ENCODE peak calls at places on chromosomes 7 and 10, in eight cellular contexts. One of them, this sample, is unnamed.

GRCh38 chr10:24552346-24553016 is 171.2 kb downstream of the ARHGAP21 start:
- DNase-seq in GM13976: peak; percentile 40
- DNase-seq in cardiac fibroblast: no peak
- DNase-seq in OCI-LY7: peak; percentile 61
- DNase-seq in thoracic aorta: no peak
- DNase-seq in H9: peak; percentile 99
- DNase-seq in choroid plexus epithelial cell: peak; percentile 10
- DNase-seq in sigmoid colon: no peak
- DNase-seq in this sample: peak; percentile 87

GRCh38 chr7:75689246-75690099 is 49.3 kb downstream of the HIP1 start:
- DNase-seq in choroid plexus epithelial cell: no peak
- DNase-seq in H9: no peak
- DNase-seq in GM13976: no peak
- DNase-seq in cardiac fibroblast: no peak
- DNase-seq in OCI-LY7: peak; percentile 57
- DNase-seq in thoracic aorta: no peak
- DNase-seq in sigmoid colon: peak; percentile 22
- DNase-seq in this sample: no peak

GRCh38 chr10:124033887-124034218 is 59.5 kb downstream of the CHST15 start:
- DNase-seq in sigmoid colon: peak; percentile 80
- DNase-seq in cardiac fibroblast: peak; percentile 55
- DNase-seq in thoracic aorta: no peak
- DNase-seq in choroid plexus epithelial cell: peak; percentile 10
- DNase-seq in H9: no peak
- DNase-seq in GM13976: no peak
- DNase-seq in OCI-LY7: no peak
- DNase-seq in this sample: no peak

GRCh38 chr7:88312061-88312663 is 5.5 kb upstream of the STEAP4 start:
- DNase-seq in OCI-LY7: no peak
- DNase-seq in GM13976: no peak
- DNase-seq in thoracic aorta: no peak
- DNase-seq in H9: no peak
- DNase-seq in cardiac fibroblast: peak; percentile 78
- DNase-seq in choroid plexus epithelial cell: peak; percentile 66
- DNase-seq in sigmoid colon: peak; percentile 84
- DNase-seq in this sample: peak; percentile 70

GRCh38 chr10:11906714-11907113 is 83.6 kb downstream of the PROSER2 start:
- DNase-seq in cardiac fibroblast: no peak
- DNase-seq in OCI-LY7: no peak
- DNase-seq in choroid plexus epithelial cell: no peak
- DNase-seq in H9: no peak
- DNase-seq in sigmoid colon: no peak
- DNase-seq in thoracic aorta: no peak
- DNase-seq in GM13976: no peak
- DNase-seq in this sample: no peak

GRCh38 chr10:88687853-88688467 is 18.1 kb upstream of the LIPK start:
- DNase-seq in OCI-LY7: peak; percentile 26
- DNase-seq in cardiac fibroblast: peak; percentile 55
- DNase-seq in GM13976: peak; percentile 36
- DNase-seq in choroid plexus epithelial cell: peak; percentile 61
- DNase-seq in thoracic aorta: no peak
- DNase-seq in H9: no peak
- DNase-seq in sigmoid colon: no peak
- DNase-seq in this sample: peak; percentile 40

GRCh38 chr10:71516890-71517289 is 120.2 kb downstream of the CDH23 start:
- DNase-seq in choroid plexus epithelial cell: no peak
- DNase-seq in OCI-LY7: no peak
- DNase-seq in thoracic aorta: no peak
- DNase-seq in H9: no peak
- DNase-seq in sigmoid colon: no peak
- DNase-seq in GM13976: no peak
- DNase-seq in cardiac fibroblast: no peak
- DNase-seq in this sample: no peak

GRCh38 chr7:47490501-47491265 is 91.2 kb downstream of the TNS3 start:
- DNase-seq in thoracic aorta: no peak
- DNase-seq in sigmoid colon: peak; percentile 32
- DNase-seq in choroid plexus epithelial cell: no peak
- DNase-seq in GM13976: no peak
- DNase-seq in OCI-LY7: no peak
- DNase-seq in H9: no peak
- DNase-seq in cardiac fibroblast: no peak
- DNase-seq in this sample: no peak

GRCh38 chr7:21690717-21691116 is 147.9 kb downstream of the DNAH11 start:
- DNase-seq in H9: no peak
- DNase-seq in GM13976: no peak
- DNase-seq in sigmoid colon: no peak
- DNase-seq in choroid plexus epithelial cell: peak; percentile 17
- DNase-seq in OCI-LY7: no peak
- DNase-seq in cardiac fibroblast: no peak
- DNase-seq in thoracic aorta: no peak
- DNase-seq in this sample: no peak
- TF ChIP-seq CTCF in H9: no peak
- TF ChIP-seq CTCF in GM13976: no peak
- TF ChIP-seq CTCF in sigmoid colon: no peak
- TF ChIP-seq CTCF in choroid plexus epithelial cell: peak; percentile 11
- TF ChIP-seq CTCF in OCI-LY7: peak; percentile 25
- TF ChIP-seq CTCF in cardiac fibroblast: no peak
- TF ChIP-seq CTCF in thoracic aorta: no peak
- TF ChIP-seq CTCF in this sample: no peak

DNA sequence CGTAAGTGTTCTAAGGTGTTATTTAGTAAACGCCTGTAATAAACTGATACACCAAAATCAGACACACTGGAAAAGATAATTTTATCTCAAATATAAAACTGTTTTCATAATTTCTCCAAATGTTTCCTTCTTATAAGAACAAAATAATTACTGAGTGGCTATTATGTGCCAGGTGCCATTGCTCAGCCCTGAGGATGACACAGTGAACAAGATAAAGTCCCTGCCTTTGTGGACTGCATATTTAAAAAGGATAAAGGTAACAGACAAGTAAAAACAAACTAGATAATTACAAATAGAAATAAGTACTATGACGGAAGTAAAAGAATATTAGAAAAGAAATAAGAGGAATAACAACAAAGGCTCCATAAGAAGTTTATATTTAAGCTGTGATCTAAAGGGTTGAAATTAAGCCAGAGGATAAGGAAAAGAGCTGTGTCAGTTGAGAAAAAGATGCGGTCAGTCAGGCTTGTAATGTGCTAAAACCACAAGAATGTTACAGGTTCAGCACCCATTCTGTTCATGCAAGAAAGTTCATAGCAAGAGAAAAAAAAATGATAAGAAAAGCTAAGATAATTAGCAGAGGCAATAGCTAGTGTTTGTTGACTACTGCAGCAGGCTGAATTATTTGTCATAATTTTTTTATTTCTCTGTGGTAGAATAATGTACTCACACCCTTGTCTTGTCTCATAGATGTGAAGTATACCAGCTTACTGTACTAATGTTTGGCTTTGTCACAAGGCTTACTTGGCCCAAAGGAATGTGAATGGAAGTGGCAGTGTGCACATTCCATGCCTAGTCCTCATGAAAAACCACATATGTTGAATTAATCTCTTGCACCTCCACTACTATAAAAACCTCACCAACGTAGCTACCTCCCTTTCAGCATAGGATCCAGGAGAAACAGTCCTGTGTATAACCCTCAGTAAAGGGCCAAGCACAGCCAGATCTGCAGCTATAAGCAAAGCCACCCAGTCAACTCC is 75.1 kb downstream of the CRPPA start:
- DNase-seq in thoracic aorta: no peak
- DNase-seq in GM13976: no peak
- DNase-seq in H9: no peak
- DNase-seq in sigmoid colon: no peak
- DNase-seq in cardiac fibroblast: peak; percentile 68
- DNase-seq in choroid plexus epithelial cell: peak; percentile 92
- DNase-seq in OCI-LY7: no peak
- DNase-seq in this sample: peak; percentile 82
- TF ChIP-seq CTCF in thoracic aorta: no peak
- TF ChIP-seq CTCF in GM13976: no peak
- TF ChIP-seq CTCF in H9: no peak
- TF ChIP-seq CTCF in sigmoid colon: no peak
- TF ChIP-seq CTCF in cardiac fibroblast: no peak
- TF ChIP-seq CTCF in choroid plexus epithelial cell: no peak
- TF ChIP-seq CTCF in OCI-LY7: no peak
- TF ChIP-seq CTCF in this sample: no peak

GRCh38 chr10:122162566-122163181 is 108.4 kb upstream of the BTBD16 start:
- DNase-seq in OCI-LY7: no peak
- DNase-seq in H9: no peak
- DNase-seq in GM13976: no peak
- DNase-seq in cardiac fibroblast: no peak
- DNase-seq in thoracic aorta: no peak
- DNase-seq in choroid plexus epithelial cell: no peak
- DNase-seq in sigmoid colon: no peak
- DNase-seq in this sample: no peak
- TF ChIP-seq CTCF in OCI-LY7: no peak
- TF ChIP-seq CTCF in H9: peak; percentile 44
- TF ChIP-seq CTCF in GM13976: no peak
- TF ChIP-seq CTCF in cardiac fibroblast: no peak
- TF ChIP-seq CTCF in thoracic aorta: peak; percentile 10
- TF ChIP-seq CTCF in choroid plexus epithelial cell: peak; percentile 22
- TF ChIP-seq CTCF in sigmoid colon: no peak
- TF ChIP-seq CTCF in this sample: peak; percentile 24

DNA sequence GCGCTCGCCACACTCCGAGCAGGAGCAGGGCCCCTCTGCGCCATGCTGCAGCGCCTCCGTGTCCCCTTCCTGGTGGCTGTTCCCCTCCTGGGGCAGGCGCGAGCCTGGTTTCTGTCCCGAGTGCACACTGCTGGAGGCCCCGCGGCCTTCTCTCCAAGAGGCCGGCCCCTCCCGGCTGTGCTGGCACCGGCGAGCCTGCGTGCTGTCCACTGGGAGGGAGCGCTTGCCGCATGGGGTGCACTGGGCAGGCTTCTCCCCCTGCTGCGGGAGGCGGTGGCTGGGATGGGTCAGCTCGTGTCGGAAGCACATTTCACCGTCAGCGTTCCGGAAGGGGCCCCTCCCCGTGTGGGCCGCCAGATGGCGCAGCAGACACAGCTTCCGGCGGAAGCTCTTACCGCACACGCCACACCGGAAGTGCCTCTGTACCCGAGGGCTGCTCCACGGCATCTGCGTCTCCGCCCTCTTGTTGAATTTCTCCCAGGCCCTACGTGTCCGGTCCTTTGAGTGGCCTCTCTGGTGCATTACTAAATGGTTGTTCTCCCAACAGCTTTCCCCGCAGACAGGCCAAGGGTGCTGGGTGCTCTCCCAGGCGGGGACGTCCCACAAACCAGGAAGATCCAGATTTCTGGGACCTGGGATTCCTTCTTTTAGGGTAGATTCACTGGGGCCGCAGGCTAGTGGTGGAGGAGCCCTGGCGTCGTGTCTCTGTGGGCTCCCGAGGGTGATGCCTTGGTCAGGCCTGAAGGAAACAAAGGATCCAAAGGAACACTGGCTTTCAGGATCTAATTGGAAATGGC is 18.7 kb downstream of the ZNF786 start:
- DNase-seq in cardiac fibroblast: no peak
- DNase-seq in GM13976: no peak
- DNase-seq in choroid plexus epithelial cell: peak; percentile 18
- DNase-seq in H9: peak; percentile 90
- DNase-seq in OCI-LY7: no peak
- DNase-seq in thoracic aorta: no peak
- DNase-seq in sigmoid colon: peak; percentile 34
- DNase-seq in this sample: no peak
- TF ChIP-seq CTCF in cardiac fibroblast: peak; percentile 5
- TF ChIP-seq CTCF in GM13976: no peak
- TF ChIP-seq CTCF in choroid plexus epithelial cell: peak; percentile 39
- TF ChIP-seq CTCF in H9: peak; percentile 91
- TF ChIP-seq CTCF in OCI-LY7: no peak
- TF ChIP-seq CTCF in thoracic aorta: no peak
- TF ChIP-seq CTCF in sigmoid colon: no peak
- TF ChIP-seq CTCF in this sample: no peak